ENCODE peak calls at places on chromosome 9, in six cellular contexts. T is cardiac muscle cell; B is CD8-positive, alpha-beta T cell; F is hepatocyte; Z is A673; Q is left ventricle myocardium inferior. P is an unnamed sample.

GRCh38 chr9:18947772-18948391 is 85.1 kb downstream of the SAXO1 start:
- DNase-seq in F (peak; percentile 38), B (no peak), Z (no peak), Q (no peak), T (no peak), P (no peak)

GRCh38 chr9:109859447-109859846 is 79.4 kb downstream of the PALM2AKAP2 start:
- DNase-seq in Q (no peak), B (no peak), T (no peak), Z (no peak), F (no peak), P (no peak)

GRCh38 chr9:132984202-132985062 is 5.9 kb downstream of the GFI1B start:
- DNase-seq in F (no peak), B (no peak), Q (no peak), Z (no peak), T (no peak), P (no peak)

GRCh38 chr9:24391095-24391494 is 154.6 kb downstream of the IZUMO3 start:
- DNase-seq in B (no peak), Q (no peak), F (no peak), T (no peak), Z (no peak), P (no peak)

GRCh38 chr9:97990259-97990658 is 7.1 kb downstream of the ANP32B start:
- DNase-seq in Q (no peak), T (no peak), Z (peak; percentile 70), F (peak; percentile 55), B (no peak), P (no peak)

GRCh38 chr9:135716045-135716444 is 14.1 kb downstream of the KCNT1 start:
- DNase-seq in F (no peak), B (no peak), T (no peak), Z (no peak), Q (no peak), P (no peak)

GRCh38 chr9:72304538-72304937 is 60.5 kb downstream of the ZFAND5 start:
- DNase-seq in B (no peak), Q (no peak), Z (no peak), T (no peak), F (no peak), P (no peak)

GRCh38 chr9:27529316-27530278 is at the start of gene MOB3B:
- DNase-seq in F (peak; percentile 91), Q (peak; percentile 86), Z (peak; percentile 67), T (peak; percentile 87), B (peak; percentile 83), P (peak; percentile 93)

GRCh38 chr9:115208503-115208902 is 90.5 kb upstream of the TNC start:
- DNase-seq in T (no peak), F (no peak), Z (no peak), B (no peak), Q (no peak), P (no peak)

GRCh38 chr9:15403155-15403554 is 19.5 kb upstream of the SNAPC3 start:
- DNase-seq in T (peak; percentile 55), Q (no peak), Z (peak; percentile 34), B (no peak), F (no peak), P (no peak)

GRCh38 chr9:32551491-32552049 is 557 bp upstream of the SMIM27 start:
- DNase-seq in B (peak; percentile 40), T (peak; percentile 59), Q (no peak), F (peak; percentile 56), Z (peak; percentile 57), P (peak; percentile 58)

GRCh38 chr9:134324359-134325095 is 1.7 kb upstream of the RXRA start:
- DNase-seq in Z (no peak), B (no peak), Q (peak; percentile 21), F (no peak), T (no peak), P (no peak)

GRCh38 chr9:131402073-131402472 is 8.2 kb downstream of the PRRC2B start:
- DNase-seq in F (no peak), Z (no peak), T (no peak), Q (no peak), B (no peak), P (no peak)

GRCh38 chr9:129626944-129627297 is 958 bp downstream of the NTMT1 start:
- DNase-seq in Q (no peak), Z (peak; percentile 71), F (no peak), T (no peak), B (no peak), P (no peak)
- H3K4me1 ChIP-seq in Q (peaks cover 68% of the 10 kb centered on the region), Z (peaks cover 40% of the 10 kb centered on the region), F (peaks cover 21% of the 10 kb centered on the region), T (peaks cover 22% of the 10 kb centered on the region), B (peaks cover 51% of the 10 kb centered on the region), P (peaks cover 12% of the 10 kb centered on the region)

GRCh38 chr9:108254236-108254635 is 601.5 kb downstream of the ACTL7B start:
- DNase-seq in T (no peak), B (no peak), Z (no peak), Q (no peak), F (no peak), P (no peak)
- H3K4me1 ChIP-seq in T (no peaks in the 10 kb centered on the region), B (no peaks in the 10 kb centered on the region), Z (no peaks in the 10 kb centered on the region), Q (no peaks in the 10 kb centered on the region), F (peaks cover 10% of the 10 kb centered on the region), P (no peaks in the 10 kb centered on the region)

GRCh38 chr9:123929870-123930831 is at the start of gene DENND1A:
- DNase-seq in F (peak; percentile 96), Q (peak; percentile 94), Z (peak; percentile 93), T (peak; percentile 94), B (peak; percentile 86), P (peak; percentile 88)
- H3K4me1 ChIP-seq in F (peaks cover 32% of the 10 kb centered on the region), Q (peaks cover 33% of the 10 kb centered on the region), Z (peaks cover 43% of the 10 kb centered on the region), T (peaks cover 22% of the 10 kb centered on the region), B (peaks cover 22% of the 10 kb centered on the region), P (peaks cover 9% of the 10 kb centered on the region)

DNA sequence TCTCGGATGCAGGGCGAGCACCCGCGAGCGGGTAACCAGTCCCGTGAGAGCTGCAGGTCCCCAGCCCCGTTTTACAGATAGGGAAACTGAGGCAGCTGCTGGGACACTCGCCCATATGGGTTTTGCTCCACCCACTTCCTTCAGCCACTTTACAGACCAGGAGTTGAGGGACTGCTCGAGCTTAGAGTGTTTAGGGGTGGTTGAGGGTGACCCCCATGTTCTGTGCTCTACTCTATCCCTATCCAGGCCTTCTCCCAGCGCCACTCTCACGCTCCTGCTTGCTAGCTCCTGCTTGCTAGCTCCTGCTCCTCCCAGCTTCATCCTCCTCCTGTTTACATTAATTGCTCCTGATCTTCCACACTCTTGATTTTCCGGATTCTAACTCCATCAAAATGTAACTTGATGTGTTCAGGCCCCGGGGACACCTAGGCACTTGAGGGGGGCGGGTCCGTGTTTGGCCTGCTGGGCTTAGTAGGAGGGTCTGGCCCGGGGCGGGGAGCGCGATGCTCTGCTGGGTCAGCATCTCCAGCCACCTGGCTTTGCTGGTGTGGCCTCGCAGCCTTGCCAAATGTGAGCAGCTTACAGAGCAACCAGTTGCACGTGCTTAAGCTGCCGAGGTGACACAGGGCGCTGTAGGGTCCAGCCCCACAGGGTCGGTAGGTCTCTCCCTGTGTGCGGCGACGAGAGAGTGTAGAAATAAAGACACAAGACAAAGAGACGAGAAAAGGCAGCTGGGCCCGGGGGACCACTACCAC is 1.5 kb upstream of the PTGES2 start:
- DNase-seq in Q (no peak), Z (no peak), B (no peak), T (no peak), F (no peak), P (peak; percentile 58)
- H3K4me1 ChIP-seq in Q (peaks cover 64% of the 10 kb centered on the region), Z (peaks cover 20% of the 10 kb centered on the region), B (peaks cover 31% of the 10 kb centered on the region), T (peaks cover 4% of the 10 kb centered on the region), F (peaks cover 19% of the 10 kb centered on the region), P (peaks cover 9% of the 10 kb centered on the region)

DNA sequence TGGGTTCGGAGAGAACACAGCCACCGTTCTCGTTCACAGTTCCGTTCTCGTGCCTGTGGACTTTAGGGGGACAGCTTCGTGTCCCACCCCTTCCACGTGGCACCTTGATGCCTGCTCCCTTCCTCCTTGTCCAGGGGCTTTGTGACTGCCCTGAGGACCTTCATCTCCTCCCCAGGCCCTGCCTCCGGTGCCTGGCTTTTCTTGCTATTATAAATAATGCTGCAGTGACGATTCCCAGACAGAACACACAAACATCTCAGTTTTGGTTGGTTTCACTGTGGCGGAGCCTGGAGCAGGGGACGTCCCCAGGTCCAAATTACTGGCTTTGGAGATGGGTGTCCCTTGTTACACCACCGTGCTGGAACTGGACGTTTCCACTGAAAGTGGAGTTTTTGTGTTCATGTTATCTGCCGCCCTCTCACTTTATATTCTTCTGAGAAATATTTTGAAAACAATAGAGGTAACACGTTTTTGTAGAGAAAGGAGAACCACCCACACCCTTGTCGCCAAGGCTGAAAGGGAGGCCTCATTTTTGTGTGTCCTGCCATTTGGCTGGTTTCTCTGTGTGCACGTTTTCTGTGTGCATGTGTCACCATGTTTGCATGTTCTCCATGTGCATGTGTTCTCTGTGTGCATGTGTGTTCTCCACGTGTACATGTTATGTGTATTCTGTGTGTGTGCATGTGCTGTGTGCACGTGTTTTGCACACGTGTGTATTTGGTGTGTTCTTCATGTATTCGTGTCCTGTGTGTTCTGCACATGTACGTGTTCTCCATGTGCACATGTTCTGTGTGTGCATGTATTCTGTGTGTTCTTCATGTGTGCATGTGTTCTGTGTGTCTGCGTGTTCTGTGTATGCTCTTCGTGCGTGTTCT is 24.2 kb downstream of the WNK2 start:
- DNase-seq in Q (no peak), F (no peak), B (no peak), T (no peak), Z (no peak), P (no peak)
- H3K4me1 ChIP-seq in Q (peaks cover 80% of the 10 kb centered on the region), F (peaks cover 27% of the 10 kb centered on the region), B (no peaks in the 10 kb centered on the region), T (peaks cover 68% of the 10 kb centered on the region), Z (no peaks in the 10 kb centered on the region), P (peaks cover 5% of the 10 kb centered on the region)

GRCh38 chr9:110875275-110875674 is 163.0 kb downstream of the LPAR1 start:
- DNase-seq in Q (peak; percentile 32), T (peak; percentile 8), Z (no peak), B (no peak), F (no peak), P (no peak)
- H3K4me1 ChIP-seq in Q (no peaks in the 10 kb centered on the region), T (no peaks in the 10 kb centered on the region), Z (peaks cover 5% of the 10 kb centered on the region), B (no peaks in the 10 kb centered on the region), F (no peaks in the 10 kb centered on the region), P (peaks cover 4% of the 10 kb centered on the region)

GRCh38 chr9:126669108-126669507 is 55.4 kb downstream of the LMX1B start:
- DNase-seq in T (no peak), Q (no peak), Z (no peak), F (no peak), B (no peak), P (no peak)

GRCh38 chr9:126667190-126668055 is 53.7 kb downstream of the LMX1B start:
- DNase-seq in B (no peak), Z (peak; percentile 40), F (peak; percentile 36), T (no peak), Q (no peak), P (no peak)

GRCh38 chr9:126666155-126666803 is 52.6 kb downstream of the LMX1B start:
- DNase-seq in F (no peak), Z (no peak), T (no peak), B (no peak), Q (no peak), P (no peak)

GRCh38 chr9:126670270-126670669 is 56.5 kb downstream of the LMX1B start:
- DNase-seq in B (no peak), F (no peak), Z (no peak), Q (no peak), T (no peak), P (no peak)

DNA sequence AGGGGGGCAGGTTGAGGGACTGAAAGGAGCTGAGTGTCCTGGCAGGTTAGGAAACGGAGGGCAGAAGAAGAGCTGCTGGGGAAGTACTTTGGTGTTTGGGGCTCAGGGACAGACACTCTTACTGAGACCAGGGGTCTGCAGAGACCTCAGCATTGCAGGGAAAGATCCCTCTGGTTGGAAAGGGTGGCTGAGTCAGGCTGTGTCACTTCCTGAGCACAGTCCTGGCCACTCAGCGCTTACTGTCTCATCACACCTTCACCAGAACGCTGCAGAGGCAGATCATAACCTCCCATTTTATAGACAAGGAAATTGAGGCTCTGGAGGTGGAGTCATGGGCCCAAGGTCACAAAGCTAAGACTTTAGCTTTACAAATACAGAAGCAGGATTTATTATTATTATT is 54.3 kb downstream of the LMX1B start:
- DNase-seq in F (no peak), Q (no peak), T (no peak), Z (no peak), B (no peak), P (no peak)
- H3K4me1 ChIP-seq in F (peaks cover 33% of the 10 kb centered on the region), Q (peaks cover 33% of the 10 kb centered on the region), T (peaks cover 6% of the 10 kb centered on the region), Z (peaks cover 8% of the 10 kb centered on the region), B (no peaks in the 10 kb centered on the region), P (peaks cover 13% of the 10 kb centered on the region)